ENCODE peak calls at places on chromosomes 2 and 18, in nine cellular contexts. One of them, this sample, is unnamed.

GRCh38 chr2:72034353-72035095 is 113.1 kb downstream of the CYP26B1 start:
- DNase-seq in adipocyte: no peak
- DNase-seq in nephron progenitor cell: no peak
- DNase-seq in left lung: no peak
- DNase-seq in AG09309: no peak
- DNase-seq in cortex of kidney: no peak
- DNase-seq in activated CD8-positive, alpha-beta memory T cell treated with anti-CD3 and anti-CD28 coated beads for 48 hours: no peak
- DNase-seq in pons: no peak
- DNase-seq in AG08395: no peak
- DNase-seq in this sample: no peak

GRCh38 chr2:200705305-200705985 is 106.3 kb upstream of the BZW1 start:
- DNase-seq in left lung: no peak
- DNase-seq in AG09309: no peak
- DNase-seq in AG08395: no peak
- DNase-seq in nephron progenitor cell: peak; percentile 18
- DNase-seq in adipocyte: no peak
- DNase-seq in pons: peak; percentile 83
- DNase-seq in cortex of kidney: no peak
- DNase-seq in activated CD8-positive, alpha-beta memory T cell treated with anti-CD3 and anti-CD28 coated beads for 48 hours: no peak
- DNase-seq in this sample: no peak

GRCh38 chr2:112148477-112148876 is 10.3 kb downstream of the FBLN7 start:
- DNase-seq in AG08395: peak; percentile 1
- DNase-seq in nephron progenitor cell: no peak
- DNase-seq in AG09309: no peak
- DNase-seq in left lung: no peak
- DNase-seq in pons: no peak
- DNase-seq in adipocyte: no peak
- DNase-seq in cortex of kidney: no peak
- DNase-seq in activated CD8-positive, alpha-beta memory T cell treated with anti-CD3 and anti-CD28 coated beads for 48 hours: no peak
- DNase-seq in this sample: no peak

GRCh38 chr2:24898122-24899109 is 21.6 kb downstream of the ADCY3 start:
- DNase-seq in nephron progenitor cell: no peak
- DNase-seq in AG08395: no peak
- DNase-seq in adipocyte: no peak
- DNase-seq in AG09309: no peak
- DNase-seq in left lung: no peak
- DNase-seq in cortex of kidney: no peak
- DNase-seq in pons: no peak
- DNase-seq in activated CD8-positive, alpha-beta memory T cell treated with anti-CD3 and anti-CD28 coated beads for 48 hours: no peak
- DNase-seq in this sample: no peak

GRCh38 chr2:223235986-223236385 is 184.0 kb downstream of the KCNE4 start:
- DNase-seq in AG08395: peak; percentile 37
- DNase-seq in activated CD8-positive, alpha-beta memory T cell treated with anti-CD3 and anti-CD28 coated beads for 48 hours: no peak
- DNase-seq in nephron progenitor cell: no peak
- DNase-seq in pons: no peak
- DNase-seq in adipocyte: no peak
- DNase-seq in left lung: no peak
- DNase-seq in AG09309: no peak
- DNase-seq in cortex of kidney: no peak
- DNase-seq in this sample: no peak

GRCh38 chr2:147331790-147332419 is 512.9 kb upstream of the ACVR2A start:
- DNase-seq in activated CD8-positive, alpha-beta memory T cell treated with anti-CD3 and anti-CD28 coated beads for 48 hours: no peak
- DNase-seq in pons: peak; percentile 14
- DNase-seq in nephron progenitor cell: peak; percentile 16
- DNase-seq in AG08395: peak; percentile 21
- DNase-seq in cortex of kidney: no peak
- DNase-seq in AG09309: no peak
- DNase-seq in adipocyte: no peak
- DNase-seq in left lung: no peak
- DNase-seq in this sample: no peak

GRCh38 chr18:9552616-9553015 is 61.7 kb downstream of the PPP4R1 start:
- DNase-seq in AG08395: no peak
- DNase-seq in AG09309: no peak
- DNase-seq in cortex of kidney: no peak
- DNase-seq in activated CD8-positive, alpha-beta memory T cell treated with anti-CD3 and anti-CD28 coated beads for 48 hours: no peak
- DNase-seq in left lung: no peak
- DNase-seq in nephron progenitor cell: no peak
- DNase-seq in adipocyte: no peak
- DNase-seq in pons: no peak
- DNase-seq in this sample: no peak

GRCh38 chr18:40355701-40356100 is 1599.3 kb upstream of the PIK3C3 start:
- DNase-seq in cortex of kidney: no peak
- DNase-seq in left lung: no peak
- DNase-seq in AG09309: no peak
- DNase-seq in AG08395: peak; percentile 53
- DNase-seq in pons: no peak
- DNase-seq in activated CD8-positive, alpha-beta memory T cell treated with anti-CD3 and anti-CD28 coated beads for 48 hours: no peak
- DNase-seq in nephron progenitor cell: no peak
- DNase-seq in adipocyte: peak; percentile 51
- DNase-seq in this sample: no peak

GRCh38 chr2:73243884-73244570 is 9.9 kb downstream of the CCT7 start:
- DNase-seq in AG08395: peak; percentile 65
- DNase-seq in nephron progenitor cell: no peak
- DNase-seq in left lung: peak; percentile 49
- DNase-seq in cortex of kidney: no peak
- DNase-seq in pons: no peak
- DNase-seq in adipocyte: peak; percentile 90
- DNase-seq in AG09309: peak; percentile 62
- DNase-seq in activated CD8-positive, alpha-beta memory T cell treated with anti-CD3 and anti-CD28 coated beads for 48 hours: no peak
- DNase-seq in this sample: no peak

GRCh38 chr18:54878662-54879058 is 50.4 kb downstream of the RAB27B start:
- DNase-seq in AG09309: no peak
- DNase-seq in pons: no peak
- DNase-seq in AG08395: no peak
- DNase-seq in cortex of kidney: no peak
- DNase-seq in left lung: no peak
- DNase-seq in nephron progenitor cell: no peak
- DNase-seq in activated CD8-positive, alpha-beta memory T cell treated with anti-CD3 and anti-CD28 coated beads for 48 hours: no peak
- DNase-seq in adipocyte: peak; percentile 48
- DNase-seq in this sample: no peak

GRCh38 chr2:60565472-60565871 is 12.0 kb upstream of the BCL11A start:
- DNase-seq in nephron progenitor cell: peak; percentile 37
- DNase-seq in AG08395: no peak
- DNase-seq in adipocyte: peak; percentile 58
- DNase-seq in cortex of kidney: no peak
- DNase-seq in AG09309: no peak
- DNase-seq in left lung: no peak
- DNase-seq in activated CD8-positive, alpha-beta memory T cell treated with anti-CD3 and anti-CD28 coated beads for 48 hours: no peak
- DNase-seq in pons: no peak
- DNase-seq in this sample: no peak

GRCh38 chr2:39981877-39982276 is 202.8 kb upstream of the THUMPD2 start:
- DNase-seq in AG09309: no peak
- DNase-seq in activated CD8-positive, alpha-beta memory T cell treated with anti-CD3 and anti-CD28 coated beads for 48 hours: no peak
- DNase-seq in AG08395: peak; percentile 11
- DNase-seq in cortex of kidney: no peak
- DNase-seq in left lung: no peak
- DNase-seq in adipocyte: peak; percentile 74
- DNase-seq in nephron progenitor cell: no peak
- DNase-seq in pons: no peak
- DNase-seq in this sample: no peak

GRCh38 chr2:33848486-33848885 is 249.4 kb upstream of the FAM98A start:
- DNase-seq in nephron progenitor cell: no peak
- DNase-seq in AG08395: no peak
- DNase-seq in pons: no peak
- DNase-seq in activated CD8-positive, alpha-beta memory T cell treated with anti-CD3 and anti-CD28 coated beads for 48 hours: no peak
- DNase-seq in AG09309: peak; percentile 49
- DNase-seq in left lung: no peak
- DNase-seq in cortex of kidney: no peak
- DNase-seq in adipocyte: peak; percentile 89
- DNase-seq in this sample: no peak

GRCh38 chr2:25014631-25015030 is 27.2 kb upstream of the EFR3B start:
- DNase-seq in AG08395: no peak
- DNase-seq in adipocyte: no peak
- DNase-seq in cortex of kidney: no peak
- DNase-seq in pons: no peak
- DNase-seq in left lung: no peak
- DNase-seq in AG09309: no peak
- DNase-seq in nephron progenitor cell: no peak
- DNase-seq in activated CD8-positive, alpha-beta memory T cell treated with anti-CD3 and anti-CD28 coated beads for 48 hours: no peak
- DNase-seq in this sample: no peak

GRCh38 chr2:206853880-206854279 is 85.4 kb upstream of the CPO start:
- DNase-seq in activated CD8-positive, alpha-beta memory T cell treated with anti-CD3 and anti-CD28 coated beads for 48 hours: no peak
- DNase-seq in adipocyte: no peak
- DNase-seq in AG08395: no peak
- DNase-seq in AG09309: no peak
- DNase-seq in nephron progenitor cell: no peak
- DNase-seq in pons: no peak
- DNase-seq in left lung: no peak
- DNase-seq in cortex of kidney: no peak
- DNase-seq in this sample: no peak

GRCh38 chr18:59743561-59743960 is 46.3 kb upstream of the CCBE1 start:
- DNase-seq in activated CD8-positive, alpha-beta memory T cell treated with anti-CD3 and anti-CD28 coated beads for 48 hours: no peak
- DNase-seq in AG08395: peak; percentile 15
- DNase-seq in nephron progenitor cell: no peak
- DNase-seq in cortex of kidney: no peak
- DNase-seq in adipocyte: peak; percentile 59
- DNase-seq in AG09309: no peak
- DNase-seq in pons: no peak
- DNase-seq in left lung: no peak
- DNase-seq in this sample: no peak

GRCh38 chr2:221429741-221430491 is 142.2 kb downstream of the EPHA4 start:
- DNase-seq in AG09309: no peak
- DNase-seq in adipocyte: no peak
- DNase-seq in left lung: no peak
- DNase-seq in nephron progenitor cell: no peak
- DNase-seq in pons: peak; percentile 33
- DNase-seq in activated CD8-positive, alpha-beta memory T cell treated with anti-CD3 and anti-CD28 coated beads for 48 hours: no peak
- DNase-seq in AG08395: no peak
- DNase-seq in cortex of kidney: no peak
- DNase-seq in this sample: no peak

GRCh38 chr2:132416996-132417395 is 391 bp downstream of the GPR39 start:
- DNase-seq in cortex of kidney: no peak
- DNase-seq in AG09309: no peak
- DNase-seq in nephron progenitor cell: no peak
- DNase-seq in left lung: no peak
- DNase-seq in adipocyte: no peak
- DNase-seq in pons: no peak
- DNase-seq in activated CD8-positive, alpha-beta memory T cell treated with anti-CD3 and anti-CD28 coated beads for 48 hours: no peak
- DNase-seq in AG08395: no peak
- DNase-seq in this sample: no peak

GRCh38 chr18:3525870-3526420 is 76.0 kb downstream of the TGIF1 start:
- DNase-seq in cortex of kidney: no peak
- DNase-seq in left lung: no peak
- DNase-seq in activated CD8-positive, alpha-beta memory T cell treated with anti-CD3 and anti-CD28 coated beads for 48 hours: peak; percentile 3
- DNase-seq in AG09309: no peak
- DNase-seq in pons: peak; percentile 81
- DNase-seq in adipocyte: no peak
- DNase-seq in AG08395: no peak
- DNase-seq in nephron progenitor cell: no peak
- DNase-seq in this sample: peak; percentile 58

GRCh38 chr18:55384551-55385275 is 203.3 kb downstream of the TCF4 start:
- DNase-seq in AG09309: no peak
- DNase-seq in nephron progenitor cell: peak; percentile 26
- DNase-seq in adipocyte: peak; percentile 59
- DNase-seq in AG08395: peak; percentile 54
- DNase-seq in left lung: no peak
- DNase-seq in pons: peak; percentile 82
- DNase-seq in cortex of kidney: no peak
- DNase-seq in activated CD8-positive, alpha-beta memory T cell treated with anti-CD3 and anti-CD28 coated beads for 48 hours: no peak
- DNase-seq in this sample: no peak

GRCh38 chr2:240186191-240186725 is 45.8 kb upstream of the OTOS start:
- DNase-seq in activated CD8-positive, alpha-beta memory T cell treated with anti-CD3 and anti-CD28 coated beads for 48 hours: no peak
- DNase-seq in AG09309: no peak
- DNase-seq in nephron progenitor cell: no peak
- DNase-seq in pons: no peak
- DNase-seq in adipocyte: no peak
- DNase-seq in left lung: peak; percentile 19
- DNase-seq in cortex of kidney: no peak
- DNase-seq in AG08395: no peak
- DNase-seq in this sample: no peak

GRCh38 chr2:45554073-45554742 is 56.9 kb downstream of the SRBD1 start:
- DNase-seq in cortex of kidney: no peak
- DNase-seq in AG09309: no peak
- DNase-seq in activated CD8-positive, alpha-beta memory T cell treated with anti-CD3 and anti-CD28 coated beads for 48 hours: no peak
- DNase-seq in adipocyte: peak; percentile 46
- DNase-seq in left lung: no peak
- DNase-seq in AG08395: no peak
- DNase-seq in pons: no peak
- DNase-seq in nephron progenitor cell: no peak
- DNase-seq in this sample: no peak

GRCh38 chr2:136001147-136001546 is 15.7 kb upstream of the DARS1 start:
- DNase-seq in activated CD8-positive, alpha-beta memory T cell treated with anti-CD3 and anti-CD28 coated beads for 48 hours: no peak
- DNase-seq in pons: no peak
- DNase-seq in AG09309: no peak
- DNase-seq in left lung: no peak
- DNase-seq in nephron progenitor cell: no peak
- DNase-seq in adipocyte: no peak
- DNase-seq in cortex of kidney: no peak
- DNase-seq in AG08395: no peak
- DNase-seq in this sample: no peak

GRCh38 chr18:78799382-78800089 is 180.1 kb upstream of the SALL3 start:
- DNase-seq in adipocyte: no peak
- DNase-seq in cortex of kidney: no peak
- DNase-seq in AG08395: no peak
- DNase-seq in pons: no peak
- DNase-seq in nephron progenitor cell: no peak
- DNase-seq in AG09309: no peak
- DNase-seq in activated CD8-positive, alpha-beta memory T cell treated with anti-CD3 and anti-CD28 coated beads for 48 hours: no peak
- DNase-seq in left lung: no peak
- DNase-seq in this sample: no peak

GRCh38 chr2:111896007-111896406 is 2.4 kb upstream of the MERTK start:
- DNase-seq in activated CD8-positive, alpha-beta memory T cell treated with anti-CD3 and anti-CD28 coated beads for 48 hours: no peak
- DNase-seq in pons: no peak
- DNase-seq in AG09309: no peak
- DNase-seq in adipocyte: no peak
- DNase-seq in left lung: peak; percentile 47
- DNase-seq in nephron progenitor cell: no peak
- DNase-seq in cortex of kidney: no peak
- DNase-seq in AG08395: peak; percentile 1
- DNase-seq in this sample: no peak

GRCh38 chr2:232476791-232477190 is 10.8 kb downstream of the ECEL1 start:
- DNase-seq in cortex of kidney: no peak
- DNase-seq in AG09309: no peak
- DNase-seq in adipocyte: no peak
- DNase-seq in left lung: peak; percentile 24
- DNase-seq in activated CD8-positive, alpha-beta memory T cell treated with anti-CD3 and anti-CD28 coated beads for 48 hours: no peak
- DNase-seq in nephron progenitor cell: no peak
- DNase-seq in pons: no peak
- DNase-seq in AG08395: no peak
- DNase-seq in this sample: no peak

GRCh38 chr2:232328516-232329460 is 49.8 kb upstream of the ALPP start:
- DNase-seq in AG08395: no peak
- DNase-seq in adipocyte: no peak
- DNase-seq in cortex of kidney: no peak
- DNase-seq in AG09309: no peak
- DNase-seq in activated CD8-positive, alpha-beta memory T cell treated with anti-CD3 and anti-CD28 coated beads for 48 hours: no peak
- DNase-seq in pons: no peak
- DNase-seq in nephron progenitor cell: no peak
- DNase-seq in left lung: peak; percentile 23
- DNase-seq in this sample: no peak

GRCh38 chr2:11450791-11451190 is 15.2 kb downstream of the E2F6 start:
- DNase-seq in activated CD8-positive, alpha-beta memory T cell treated with anti-CD3 and anti-CD28 coated beads for 48 hours: no peak
- DNase-seq in nephron progenitor cell: no peak
- DNase-seq in pons: no peak
- DNase-seq in left lung: no peak
- DNase-seq in adipocyte: no peak
- DNase-seq in cortex of kidney: no peak
- DNase-seq in AG09309: no peak
- DNase-seq in AG08395: no peak
- DNase-seq in this sample: no peak

GRCh38 chr2:199366406-199366805 is 91.3 kb downstream of the SATB2 start:
- DNase-seq in cortex of kidney: no peak
- DNase-seq in activated CD8-positive, alpha-beta memory T cell treated with anti-CD3 and anti-CD28 coated beads for 48 hours: no peak
- DNase-seq in AG08395: no peak
- DNase-seq in nephron progenitor cell: no peak
- DNase-seq in pons: no peak
- DNase-seq in left lung: no peak
- DNase-seq in AG09309: no peak
- DNase-seq in adipocyte: no peak
- DNase-seq in this sample: no peak

GRCh38 chr2:65710779-65711295 is 278.4 kb upstream of the SPRED2 start:
- DNase-seq in left lung: no peak
- DNase-seq in activated CD8-positive, alpha-beta memory T cell treated with anti-CD3 and anti-CD28 coated beads for 48 hours: no peak
- DNase-seq in nephron progenitor cell: no peak
- DNase-seq in pons: no peak
- DNase-seq in AG08395: peak; percentile 12
- DNase-seq in cortex of kidney: no peak
- DNase-seq in AG09309: no peak
- DNase-seq in adipocyte: no peak
- DNase-seq in this sample: no peak

GRCh38 chr2:37466533-37467230 is 122.3 kb downstream of the QPCT start:
- DNase-seq in activated CD8-positive, alpha-beta memory T cell treated with anti-CD3 and anti-CD28 coated beads for 48 hours: no peak
- DNase-seq in cortex of kidney: no peak
- DNase-seq in adipocyte: no peak
- DNase-seq in left lung: no peak
- DNase-seq in pons: no peak
- DNase-seq in nephron progenitor cell: no peak
- DNase-seq in AG08395: no peak
- DNase-seq in AG09309: no peak
- DNase-seq in this sample: no peak